ENCODE peak calls at places on chromosomes 12 and 14, in four cellular contexts. H is fibroblast of the aortic adventitia, T is astrocyte of the spinal cord, P is mammary epithelial cell. N is an unnamed sample.

GRCh38 chr12:58420496-58420895 is 479.1 kb downstream of the ATP23 start:
- DNase-seq in T (peak), P (peak), H (peak), N (peak)

GRCh38 chr12:58961166-58961565 is 40.9 kb upstream of the LRIG3 start:
- DNase-seq in T (no peak), P (no peak), H (no peak), N (no peak)

GRCh38 chr14:99531221-99532096 is 50.2 kb downstream of the CCNK start:
- DNase-seq in T (peak), P (no peak), H (peak), N (no peak)

GRCh38 chr12:129226005-129226404 is 372.7 kb downstream of the GLT1D1 start:
- DNase-seq in H (no peak), T (no peak), P (no peak), N (no peak)

GRCh38 chr12:2936301-2936700 is 22.9 kb upstream of the TEAD4 start:
- DNase-seq in P (no peak), T (no peak), H (no peak), N (no peak)

GRCh38 chr12:85275359-85275758 is 4.7 kb upstream of the ALX1 start:
- DNase-seq in P (no peak), T (no peak), H (peak), N (peak)

GRCh38 chr14:100534528-100535286 is 52.5 kb downstream of the BEGAIN start:
- DNase-seq in H (no peak), P (no peak), T (no peak), N (no peak)

GRCh38 chr12:101414533-101415119 is 7.1 kb upstream of the ARL1 start:
- DNase-seq in H (peak), P (peak), T (peak), N (peak)

GRCh38 chr14:42683690-42684089 is 1077.0 kb downstream of the LRFN5 start:
- DNase-seq in H (peak), P (no peak), T (no peak), N (peak)

GRCh38 chr14:65297744-65298143 is 114.8 kb upstream of the FUT8 start:
- DNase-seq in T (no peak), H (no peak), P (no peak), N (no peak)

GRCh38 chr14:56339855-56340701 is 221.9 kb downstream of the PELI2 start:
- DNase-seq in T (peak), H (peak), P (peak), N (peak)

GRCh38 chr14:56172571-56172971 is 54.4 kb downstream of the PELI2 start:
- DNase-seq in H (peak), P (peak), T (peak), N (peak)

GRCh38 chr12:62779488-62779887 is 155.5 kb downstream of the PPM1H start:
- DNase-seq in T (no peak), H (no peak), P (no peak), N (no peak)

GRCh38 chr12:62957233-62957953 is 22.4 kb upstream of the PPM1H start:
- DNase-seq in H (peak), P (no peak), T (peak), N (peak)

GRCh38 chr12:54475542-54475941 is 2.1 kb upstream of the GTSF1 start:
- DNase-seq in P (peak), T (peak), H (peak), N (peak)

GRCh38 chr12:31035944-31036665 is 37.6 kb upstream of the DDX11 start:
- DNase-seq in T (peak), P (no peak), H (no peak), N (no peak)

GRCh38 chr12:88579572-88579940 is 715 bp downstream of the KITLG start:
- DNase-seq in P (peak), T (peak), H (no peak), N (peak)

GRCh38 chr14:73452341-73453191 is 5.8 kb downstream of the NUMB start:
- DNase-seq in T (peak), H (peak), P (peak), N (peak)

GRCh38 chr12:57416039-57416996 is 14.5 kb downstream of the R3HDM2 start:
- DNase-seq in T (no peak), H (peak), P (peak), N (peak)

GRCh38 chr14:97390031-97390729 is 593.0 kb downstream of the VRK1 start:
- DNase-seq in T (no peak), P (no peak), H (no peak), N (peak)

GRCh38 chr12:12776261-12776660 is 9.2 kb upstream of the APOLD1 start:
- DNase-seq in H (peak), T (no peak), P (peak), N (peak)

GRCh38 chr14:42222924-42223471 is 616.3 kb downstream of the LRFN5 start:
- DNase-seq in H (peak), T (peak), P (peak), N (peak)

GRCh38 chr14:99684356-99684952 is 356 bp downstream of the CYP46A1 start:
- DNase-seq in H (no peak), T (no peak), P (peak), N (no peak)

GRCh38 chr14:95318399-95318834 is 1.3 kb downstream of the CLMN start:
- DNase-seq in P (no peak), T (no peak), H (no peak), N (no peak)

GRCh38 chr12:19435831-19436497 is 3.3 kb upstream of the AEBP2 start:
- DNase-seq in P (no peak), H (no peak), T (no peak), N (no peak)

GRCh38 chr12:45561488-45561887 is 168.0 kb upstream of the ARID2 start:
- DNase-seq in P (no peak), T (no peak), H (no peak), N (no peak)

GRCh38 chr14:23067847-23068791 is 10.8 kb upstream of the CDH24 start:
- DNase-seq in H (no peak), P (no peak), T (no peak), N (no peak)

GRCh38 chr12:105212431-105212830 is 23.5 kb downstream of the APPL2 start:
- DNase-seq in H (peak), T (no peak), P (peak), N (peak)

GRCh38 chr12:41515953-41516352 is 327.8 kb downstream of the PDZRN4 start:
- DNase-seq in H (no peak), T (no peak), P (no peak), N (no peak)

GRCh38 chr12:41514050-41514449 is 325.9 kb downstream of the PDZRN4 start:
- DNase-seq in H (no peak), P (no peak), T (no peak), N (no peak)

GRCh38 chr12:41511247-41511646 is 323.1 kb downstream of the PDZRN4 start:
- DNase-seq in P (no peak), H (no peak), T (no peak), N (no peak)

GRCh38 chr12:41512531-41512930 is 324.4 kb downstream of the PDZRN4 start:
- DNase-seq in T (no peak), H (no peak), P (no peak), N (no peak)

DNA sequence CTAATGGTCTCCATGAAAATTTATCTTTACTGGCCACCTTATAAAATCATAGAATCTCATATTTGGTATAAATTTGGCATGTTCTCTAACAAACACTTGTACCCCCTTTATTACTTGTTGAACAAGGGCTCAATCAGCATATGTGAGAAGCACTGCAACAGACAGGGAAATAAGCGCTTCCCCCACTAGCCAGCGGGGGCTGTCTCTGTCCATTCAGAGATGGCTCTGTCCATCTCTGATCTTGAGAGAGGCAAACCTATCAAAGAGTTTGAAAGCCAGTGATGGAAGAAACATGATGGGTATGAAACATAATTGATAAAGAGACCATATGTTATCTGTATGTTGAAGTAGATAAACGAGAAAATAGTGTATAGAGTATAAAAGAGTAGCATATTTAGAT is 326.8 kb downstream of the PDZRN4 start:
- DNase-seq in P (no peak), H (no peak), T (no peak), N (no peak)
- TF ChIP-seq CTCF in P (no peak), H (no peak), T (peak), N (no peak)

DNA sequence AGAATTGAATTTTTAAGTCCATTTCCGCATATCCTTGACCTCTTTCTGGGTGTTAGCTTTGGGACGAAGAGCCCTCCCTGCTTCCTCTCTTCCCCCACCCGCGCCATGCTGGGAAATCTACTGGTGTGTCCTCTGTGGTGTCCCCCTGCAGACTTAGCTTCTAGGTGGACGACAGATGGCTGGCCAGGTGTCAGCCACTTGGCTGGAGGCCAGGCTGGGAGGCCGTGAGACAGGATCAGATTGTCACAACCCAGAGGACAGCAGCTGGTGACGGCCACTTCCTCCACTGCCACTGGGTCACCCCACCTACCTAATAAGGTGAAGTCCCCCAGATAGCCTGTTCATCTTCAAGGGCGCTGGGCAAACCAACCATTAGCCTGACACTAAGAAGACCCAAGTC is 13.3 kb upstream of the DTX1 start:
- DNase-seq in P (no peak), H (no peak), T (no peak), N (no peak)
- TF ChIP-seq CTCF in P (no peak), H (no peak), T (no peak), N (no peak)

DNA sequence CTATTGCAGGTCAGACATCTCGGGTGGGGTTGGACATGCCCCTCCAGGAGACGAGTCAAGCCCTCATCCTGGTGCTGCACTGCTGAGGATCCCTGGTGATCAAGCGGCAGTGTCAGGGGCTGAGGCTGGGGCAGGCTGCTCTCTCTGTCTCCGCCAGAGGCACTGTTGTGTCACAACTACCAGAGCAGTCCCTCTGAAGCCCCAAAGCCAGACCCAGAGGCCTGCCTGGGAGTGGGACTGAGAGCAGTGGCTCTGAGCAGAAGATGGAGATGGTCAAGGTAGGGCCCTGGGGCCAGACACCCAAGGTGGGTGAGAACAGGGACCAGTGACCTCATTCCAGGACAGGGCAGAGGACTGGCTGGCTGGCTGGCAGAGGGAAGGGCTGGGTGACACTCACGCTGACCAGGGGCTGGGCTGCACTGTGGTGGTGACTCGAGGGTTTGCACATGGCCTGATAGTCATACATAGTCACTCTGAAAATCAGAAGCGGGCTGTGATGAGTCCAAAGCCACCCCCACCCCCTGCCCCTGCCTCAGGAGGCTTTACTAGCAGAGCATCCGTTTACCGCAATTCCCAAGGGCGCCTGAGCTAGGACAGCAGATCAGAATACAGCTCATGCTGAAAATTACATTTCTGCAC is 19.6 kb upstream of the LRTM2 start:
- DNase-seq in H (no peak), T (no peak), P (no peak), N (peak)
- TF ChIP-seq CTCF in H (peak), T (peak), P (no peak), N (no peak)

DNA sequence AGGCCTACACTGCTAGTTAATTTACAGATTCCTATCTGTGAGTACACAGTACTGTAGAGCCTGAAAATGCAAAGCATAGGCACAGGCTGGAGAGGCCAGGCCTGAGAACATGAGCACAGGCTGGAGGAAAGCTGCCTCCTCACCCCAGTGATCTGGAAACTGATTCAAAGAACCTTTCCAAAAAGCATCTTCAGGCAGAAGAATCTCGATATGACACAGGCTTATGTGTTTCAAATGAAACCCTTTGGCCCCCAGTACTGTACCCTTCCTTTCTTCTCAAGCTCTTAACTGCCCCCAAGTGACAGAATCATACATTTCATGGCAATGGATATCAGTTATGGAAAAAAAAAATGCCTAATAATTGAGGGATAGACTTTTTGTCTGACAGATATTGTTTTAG is 122.0 kb downstream of the KCNC2 start:
- DNase-seq in H (peak), P (no peak), T (no peak), N (peak)
- TF ChIP-seq CTCF in H (no peak), P (peak), T (no peak), N (no peak)

GRCh38 chr14:57865066-57865449 is 834 bp downstream of the SLC35F4 start:
- DNase-seq in T (no peak), P (no peak), H (no peak), N (no peak)
- TF ChIP-seq CTCF in T (no peak), P (no peak), H (no peak), N (no peak)

DNA sequence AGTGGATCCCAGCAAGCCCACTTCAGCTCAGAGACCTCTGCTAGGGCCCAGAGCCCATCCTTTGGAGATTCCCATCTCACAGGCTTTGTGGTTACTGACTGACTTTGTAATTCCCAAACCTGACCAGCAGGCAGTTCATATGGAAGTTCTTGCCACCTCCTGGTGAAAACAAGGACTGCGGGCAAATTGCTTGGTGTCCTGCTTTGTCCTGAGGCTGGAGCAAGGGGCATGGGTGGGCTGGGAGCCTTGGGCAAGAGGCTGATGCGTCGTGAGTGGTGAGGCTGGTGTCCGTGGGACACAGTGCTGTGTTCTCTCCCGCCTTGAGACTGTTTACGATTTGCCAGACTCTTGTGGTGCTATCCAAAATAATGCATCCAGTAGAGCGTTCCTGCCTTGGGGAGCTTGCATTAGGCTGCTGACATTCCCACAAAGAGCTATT is 91.0 kb downstream of the LRRC74A start:
- DNase-seq in T (peak), H (peak), P (peak), N (peak)
- TF ChIP-seq CTCF in T (peak), H (peak), P (peak), N (peak)

GRCh38 chr12:132478845-132479244 is 11.1 kb upstream of the FBRSL1 start:
- DNase-seq in T (no peak), H (no peak), P (no peak), N (peak)
- TF ChIP-seq CTCF in T (peak), H (peak), P (no peak), N (no peak)

N was measured in MCF 10A.